ENCODE peak calls at places on chromosomes 13 and 19, in five cellular contexts. D is neural crest cell; N is foreskin fibroblast; P is CD8-positive, alpha-beta T cell; I is lower leg skin. S is an unnamed sample.

GRCh38 chr13:39776439-39776838 is 121.0 kb downstream of the COG6 start:
- DNase-seq in P (no peak), I (no peak), N (peak; percentile 78), D (no peak), S (no peak)

GRCh38 chr13:52085416-52085815 is 43.5 kb downstream of the NEK5 start:
- DNase-seq in P (no peak), I (no peak), D (no peak), N (peak; percentile 89), S (no peak)

GRCh38 chr19:41299755-41300089 is 10.2 kb upstream of the CCDC97 start:
- DNase-seq in D (no peak), P (peak; percentile 62), N (peak; percentile 88), I (peak; percentile 93), S (peak; percentile 36)

GRCh38 chr19:55418185-55418584 is 10.6 kb upstream of the UBE2S start:
- DNase-seq in D (peak; percentile 70), P (peak; percentile 54), N (peak; percentile 92), I (no peak), S (no peak)

GRCh38 chr19:10460714-10461046 is 40.3 kb downstream of the PDE4A start:
- DNase-seq in I (no peak), D (no peak), N (no peak), P (no peak), S (no peak)

GRCh38 chr13:49308104-49308875 is 60.6 kb downstream of the CDADC1 start:
- DNase-seq in D (no peak), I (peak; percentile 96), N (peak; percentile 81), P (no peak), S (no peak)

GRCh38 chr13:46386996-46387851 is at the start of gene RUBCNL:
- DNase-seq in N (peak; percentile 62), P (no peak), I (peak; percentile 87), D (peak; percentile 53), S (no peak)

GRCh38 chr19:4425531-4425930 is 23.1 kb downstream of the CHAF1A start:
- DNase-seq in I (no peak), P (no peak), D (no peak), N (peak; percentile 91), S (no peak)

GRCh38 chr19:8259922-8260247 is 48.3 kb downstream of the CD320 start:
- DNase-seq in I (no peak), N (no peak), D (no peak), P (no peak), S (no peak)

DNA sequence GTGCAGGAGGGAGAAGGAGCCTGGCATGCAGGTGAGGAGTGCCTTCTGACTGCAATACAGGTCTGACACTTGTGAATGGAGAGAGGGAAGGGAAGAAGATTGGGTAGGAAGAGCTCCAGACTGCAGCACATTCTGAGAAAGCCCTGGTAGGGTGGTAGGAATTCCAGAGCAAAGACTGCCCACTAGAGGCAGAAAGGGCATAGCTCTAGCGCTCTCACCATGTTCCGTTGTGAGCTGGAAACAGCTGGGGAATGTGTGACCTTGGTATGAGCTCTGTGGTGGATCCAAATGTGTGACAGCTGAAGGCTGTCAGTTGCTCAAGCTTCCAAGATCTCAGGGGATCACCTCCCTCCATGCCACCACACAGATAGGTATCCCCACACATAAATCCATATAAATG is 2.9 kb upstream of the MTUS2 start:
- DNase-seq in I (no peak), N (no peak), P (no peak), D (no peak), S (no peak)
- TF ChIP-seq CTCF in I (no peak), N (no peak), P (no peak), D (peak; percentile 39), S (no peak)

DNA sequence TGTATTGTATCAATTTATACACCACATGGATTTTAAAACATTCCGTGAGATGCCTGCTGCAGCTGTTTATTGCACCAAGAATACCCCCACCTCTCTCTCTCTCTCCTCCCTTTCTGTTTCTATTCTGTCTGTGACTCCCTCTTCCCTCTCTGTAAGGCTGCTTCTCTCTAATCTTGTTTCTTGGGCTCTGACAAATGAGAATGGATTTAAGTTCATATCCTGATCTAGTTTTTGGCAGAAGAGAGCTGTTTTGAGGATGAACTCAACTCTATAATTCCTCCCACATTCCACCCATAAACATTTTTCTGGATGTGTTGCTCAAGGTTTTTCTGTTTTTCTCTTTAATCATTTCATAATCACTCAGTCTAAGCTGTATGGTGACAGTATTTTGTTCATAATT is 144.3 kb upstream of the FRY start:
- DNase-seq in I (no peak), D (no peak), P (no peak), N (peak; percentile 74), S (no peak)
- TF ChIP-seq CTCF in I (no peak), D (no peak), P (no peak), N (no peak), S (no peak)

GRCh38 chr13:41133951-41134350 is 1.3 kb upstream of the KBTBD6 start:
- DNase-seq in I (no peak), D (no peak), N (no peak), P (no peak), S (no peak)

GRCh38 chr13:41139296-41139966 is 6.8 kb upstream of the KBTBD6 start:
- DNase-seq in I (no peak), P (no peak), N (peak; percentile 35), D (no peak), S (no peak)

GRCh38 chr13:41137241-41137640 is 4.6 kb upstream of the KBTBD6 start:
- DNase-seq in I (no peak), N (no peak), D (no peak), P (no peak), S (no peak)

GRCh38 chr13:41136396-41137031 is 3.9 kb upstream of the KBTBD6 start:
- DNase-seq in D (no peak), I (no peak), N (no peak), P (no peak), S (no peak)

DNA sequence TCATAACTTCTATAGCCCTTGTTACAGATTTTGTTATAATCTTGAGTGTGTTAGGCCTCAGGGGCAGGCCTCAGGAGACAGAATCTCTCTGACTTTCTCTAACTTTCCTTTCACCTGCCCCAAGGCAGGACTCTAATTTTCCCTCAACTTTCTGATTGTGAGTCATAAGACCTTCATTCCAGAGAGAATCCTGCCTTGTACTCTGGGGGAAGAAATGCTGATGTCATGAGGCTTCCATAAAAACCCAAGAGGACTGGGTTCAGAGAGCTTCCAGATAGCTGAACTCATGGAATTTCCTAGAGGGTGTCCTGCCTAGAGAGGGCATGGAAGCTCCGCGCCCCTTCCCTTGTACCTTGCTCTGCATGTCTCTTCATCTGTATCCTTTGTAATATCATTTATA is 5.3 kb upstream of the KBTBD6 start:
- DNase-seq in P (no peak), I (no peak), D (no peak), N (peak; percentile 74), S (no peak)
- TF ChIP-seq CTCF in P (no peak), I (no peak), D (no peak), N (no peak), S (no peak)

DNA sequence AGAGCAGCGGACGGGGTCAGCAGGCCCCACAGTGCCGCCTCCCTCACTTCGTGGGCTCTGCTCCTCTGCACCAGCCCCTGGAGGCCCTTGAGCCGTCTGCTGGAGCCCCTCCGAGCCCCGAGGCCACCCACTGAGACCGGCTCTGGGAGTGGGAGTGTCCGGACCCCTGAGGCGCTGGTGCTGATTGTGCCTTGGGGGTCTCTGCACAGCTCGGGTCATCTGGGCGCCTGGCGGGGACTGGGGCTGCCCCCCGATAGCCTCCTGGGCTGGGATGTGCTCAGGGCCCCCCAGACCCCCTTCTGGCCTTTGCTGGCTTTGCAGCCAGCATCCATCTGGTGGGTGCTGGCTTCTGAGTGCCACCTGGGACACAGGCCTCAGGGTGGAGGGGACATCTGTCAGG is 15.4 kb downstream of the CBARP start:
- DNase-seq in D (no peak), P (no peak), N (no peak), I (no peak), S (no peak)
- TF ChIP-seq CTCF in D (no peak), P (no peak), N (no peak), I (no peak), S (no peak)

DNA sequence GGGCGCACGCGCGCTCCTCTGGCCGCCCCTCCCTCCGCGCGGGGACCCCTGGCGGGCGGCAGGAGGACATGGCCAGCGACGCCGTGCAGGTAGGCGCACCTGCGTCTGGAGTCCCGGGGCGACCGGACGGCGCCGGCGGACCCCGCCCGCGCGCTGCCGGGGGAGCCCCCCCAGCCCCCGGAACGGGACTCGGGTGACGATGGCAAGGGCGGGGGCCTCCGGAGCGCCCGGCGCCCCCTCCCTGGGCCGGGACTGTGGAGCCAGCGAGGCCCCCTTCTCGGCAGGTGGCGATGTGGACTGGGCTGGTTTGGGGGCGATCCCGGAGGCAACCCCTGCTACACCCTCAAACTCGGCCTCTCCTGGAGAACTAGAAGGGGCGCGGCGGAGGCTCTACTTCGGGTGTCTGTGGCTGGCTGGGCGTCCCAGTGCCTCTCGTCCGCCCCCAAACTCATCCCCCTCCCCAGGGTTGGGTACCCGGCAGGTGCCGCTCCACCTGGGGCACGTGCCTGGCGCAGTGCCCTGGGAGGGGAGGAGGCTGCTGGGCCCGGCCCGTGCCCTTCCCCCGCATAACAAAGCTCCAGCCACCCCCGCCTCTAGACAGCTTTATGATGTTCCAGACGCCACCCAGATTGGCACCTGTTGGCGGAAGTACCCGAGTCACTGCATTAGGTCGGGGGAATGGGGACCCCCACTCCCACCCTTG is 499 bp downstream of the PKN1 start:
- DNase-seq in P (peak; percentile 61), I (no peak), D (no peak), N (peak; percentile 36), S (no peak)
- TF ChIP-seq CTCF in P (no peak), I (no peak), D (peak; percentile 35), N (no peak), S (no peak)

GRCh38 chr13:48233097-48233885 is at the start of gene ITM2B:
- DNase-seq in N (peak; percentile 86), I (peak; percentile 95), D (peak; percentile 60), P (peak; percentile 54), S (no peak)
- TF ChIP-seq CTCF in N (peak; percentile 14), I (no peak), D (peak; percentile 54), P (peak; percentile 59), S (no peak)

GRCh38 chr19:2524840-2525723 is 49.2 kb downstream of the GADD45B start:
- DNase-seq in N (peak; percentile 80), I (no peak), P (no peak), D (no peak), S (no peak)

GRCh38 chr19:2527716-2528115 is 51.8 kb downstream of the GADD45B start:
- DNase-seq in N (no peak), I (no peak), P (no peak), D (no peak), S (no peak)

GRCh38 chr19:2524361-2524839 is 48.5 kb downstream of the GADD45B start:
- DNase-seq in I (no peak), D (no peak), N (no peak), P (no peak), S (no peak)

GRCh38 chr19:2527171-2527570 is 51.2 kb downstream of the GADD45B start:
- DNase-seq in I (no peak), D (no peak), P (no peak), N (no peak), S (no peak)

DNA sequence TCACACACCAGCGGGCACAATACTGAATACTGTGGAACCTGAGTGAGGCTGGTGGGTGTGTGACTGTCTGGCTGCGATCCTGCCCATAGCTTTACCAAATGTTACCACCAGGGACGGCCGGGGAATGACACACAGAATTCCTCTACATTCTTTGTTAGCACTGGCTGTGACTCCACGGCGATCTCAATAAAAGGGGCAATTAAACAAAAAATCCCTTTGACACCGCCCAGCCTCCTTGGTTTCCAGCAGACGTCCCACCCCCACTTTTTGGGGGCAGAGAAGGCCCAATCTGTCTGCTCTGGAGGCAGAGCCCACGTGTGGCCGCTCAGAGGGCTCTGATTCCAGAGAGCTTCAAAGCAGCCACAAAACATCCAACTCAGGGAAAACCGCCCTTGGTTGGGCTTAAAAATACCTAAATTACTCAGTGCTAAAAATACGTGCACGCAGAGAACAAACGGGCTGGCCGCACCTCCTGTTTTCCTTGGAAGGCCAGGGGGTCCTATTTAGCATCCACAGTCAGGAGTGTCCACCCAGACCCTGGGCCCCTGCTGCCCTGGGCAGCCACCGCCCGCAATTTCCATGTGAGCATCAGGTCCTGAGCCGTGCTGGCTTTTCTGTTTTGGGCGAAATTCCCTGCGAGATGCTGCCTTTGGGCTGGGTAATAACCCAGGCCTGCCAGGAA is 47.8 kb downstream of the GADD45B start:
- DNase-seq in I (no peak), N (peak; percentile 71), D (no peak), P (no peak), S (no peak)
- TF ChIP-seq CTCF in I (no peak), N (peak; percentile 44), D (peak; percentile 40), P (no peak), S (no peak)